ENCODE peak calls at places on chromosomes 2 and 18, in nine cellular contexts. W is Peyer's patch, M is adrenal gland, L is body of pancreas, N is IMR-90, E is spleen, V is K562, G is gastrocnemius medialis, R is GM12878. H is an unnamed sample. For H3K4me1 and H3K36me3, the result is how much of the 10 kb centered on the place peaks cover.

GRCh38 chr2:95278637-95279225 is 4.5 kb downstream of the PROM2 start:
- DNase-seq in E (peak), W (no peak), R (no peak), L (no peak), G (no peak), M (no peak), N (no peak), V (no peak), H (peak)

GRCh38 chr2:14634885-14635871 is 2.7 kb downstream of the LRATD1 start:
- DNase-seq in W (no peak), R (no peak), M (peak), N (peak), V (peak), G (peak), L (peak), E (peak), H (peak)

GRCh38 chr2:149924028-149924427 is 336.5 kb upstream of the MMADHC start:
- DNase-seq in G (no peak), R (no peak), V (no peak), M (no peak), N (peak), L (no peak), E (no peak), W (no peak), H (no peak)

GRCh38 chr2:25541378-25541777 is 132.0 kb downstream of the DTNB start:
- DNase-seq in V (no peak), W (no peak), L (no peak), N (no peak), G (no peak), R (no peak), E (no peak), M (no peak), H (no peak)

GRCh38 chr2:190357596-190357995 is 14.2 kb downstream of the INPP1 start:
- DNase-seq in W (no peak), R (no peak), M (no peak), E (no peak), L (no peak), N (peak), V (no peak), G (no peak), H (no peak)

GRCh38 chr2:15708865-15709820 is 117.5 kb downstream of the DDX1 start:
- DNase-seq in M (peak), V (no peak), L (no peak), G (no peak), N (no peak), E (no peak), W (no peak), R (no peak), H (no peak)

GRCh38 chr2:195488567-195488966 is 168.5 kb upstream of the SLC39A10 start:
- DNase-seq in R (no peak), M (no peak), G (no peak), V (no peak), N (peak), E (no peak), L (no peak), W (no peak), H (no peak)

GRCh38 chr2:176392744-176393414 is 123.6 kb downstream of the MTX2 start:
- DNase-seq in N (no peak), E (no peak), W (no peak), R (no peak), G (no peak), M (no peak), V (no peak), L (no peak), H (no peak)

GRCh38 chr2:172087780-172088244 is 2.5 kb downstream of the DLX1 start:
- DNase-seq in M (no peak), L (no peak), E (no peak), G (no peak), W (no peak), V (no peak), R (no peak), N (no peak), H (no peak)

GRCh38 chr18:79771446-79772107 is 26.2 kb upstream of the KCNG2 start:
- DNase-seq in W (no peak), N (no peak), R (no peak), L (no peak), M (no peak), V (no peak), E (peak), G (no peak), H (no peak)

GRCh38 chr2:107363811-107364210 is 462.9 kb upstream of the RGPD4 start:
- DNase-seq in L (no peak), E (no peak), V (no peak), N (no peak), G (no peak), W (no peak), M (no peak), R (no peak), H (no peak)

GRCh38 chr2:224820283-224820991 is 104.3 kb upstream of the CCDC195 start:
- DNase-seq in R (no peak), N (peak), G (no peak), M (no peak), V (no peak), W (no peak), E (no peak), L (no peak), H (no peak)

GRCh38 chr2:152369176-152369860 is 34.3 kb downstream of the FMNL2 start:
- DNase-seq in V (no peak), R (no peak), E (no peak), N (peak), W (no peak), M (no peak), L (no peak), G (no peak), H (no peak)

GRCh38 chr2:86020984-86021383 is 84.7 kb downstream of the POLR1A start:
- DNase-seq in L (no peak), E (peak), N (peak), W (no peak), R (no peak), G (peak), V (no peak), M (no peak), H (no peak)

GRCh38 chr2:5981241-5982055 is 289.3 kb downstream of the SOX11 start:
- DNase-seq in L (no peak), E (no peak), N (peak), V (no peak), G (no peak), R (no peak), W (no peak), M (no peak), H (no peak)

GRCh38 chr2:236642584-236643291 is 73.1 kb downstream of the ACKR3 start:
- DNase-seq in V (no peak), R (no peak), E (peak), N (peak), M (peak), L (peak), G (peak), W (peak), H (peak)

GRCh38 chr2:68770271-68771111 is 35.9 kb downstream of the ARHGAP25 start:
- DNase-seq in M (no peak), R (no peak), V (no peak), L (no peak), G (no peak), E (no peak), W (no peak), N (no peak), H (no peak)

GRCh38 chr2:240818543-240819403 is 1.2 kb downstream of the KIF1A start:
- DNase-seq in R (no peak), L (peak), M (no peak), W (no peak), N (no peak), E (peak), G (no peak), V (no peak), H (no peak)

GRCh38 chr2:239563561-239563960 is 162.7 kb upstream of the HDAC4 start:
- DNase-seq in V (no peak), L (no peak), N (no peak), E (peak), R (no peak), M (no peak), W (no peak), G (no peak), H (no peak)

GRCh38 chr2:126370208-126370607 is 285.8 kb upstream of the GYPC start:
- DNase-seq in M (no peak), N (no peak), W (no peak), G (no peak), L (no peak), R (no peak), E (no peak), V (no peak), H (no peak)

GRCh38 chr2:30871440-30871839 is 64.2 kb upstream of the CAPN13 start:
- DNase-seq in M (no peak), R (no peak), W (no peak), E (no peak), V (no peak), L (no peak), N (no peak), G (no peak), H (no peak)

GRCh38 chr2:41736105-41736567 is 311.7 kb upstream of the PKDCC start:
- DNase-seq in W (no peak), N (no peak), L (no peak), M (no peak), E (no peak), R (peak), G (no peak), V (no peak), H (no peak)

GRCh38 chr2:238855891-238856580 is 8.2 kb downstream of the TWIST2 start:
- DNase-seq in L (no peak), N (no peak), E (no peak), V (no peak), G (no peak), M (no peak), R (no peak), W (no peak), H (peak)

GRCh38 chr2:207511851-207512250 is 17.9 kb upstream of the CREB1 start:
- DNase-seq in V (no peak), R (no peak), L (no peak), G (no peak), N (no peak), E (no peak), M (no peak), W (no peak), H (no peak)

GRCh38 chr2:14235667-14236066 is 396.9 kb upstream of the LRATD1 start:
- DNase-seq in G (no peak), L (no peak), E (no peak), W (no peak), R (no peak), N (no peak), V (no peak), M (no peak), H (no peak)

GRCh38 chr2:216872624-216873023 is 12.8 kb upstream of the TNP1 start:
- DNase-seq in W (no peak), E (no peak), G (no peak), V (no peak), M (no peak), R (no peak), L (no peak), N (no peak), H (no peak)

GRCh38 chr2:48323146-48323545 is 206.8 kb upstream of the STON1 start:
- DNase-seq in G (no peak), W (no peak), R (no peak), V (no peak), E (no peak), M (no peak), L (no peak), N (no peak), H (no peak)

GRCh38 chr2:48334180-48334579 is 195.8 kb upstream of the STON1 start:
- DNase-seq in E (no peak), R (no peak), W (no peak), N (no peak), V (no peak), G (no peak), M (no peak), L (no peak), H (no peak)

GRCh38 chr2:48328972-48329723 is 200.8 kb upstream of the STON1 start:
- DNase-seq in M (no peak), G (no peak), E (no peak), L (no peak), V (no peak), N (no peak), W (no peak), R (no peak), H (no peak)

GRCh38 chr2:48332286-48332685 is 197.7 kb upstream of the STON1 start:
- DNase-seq in G (no peak), N (peak), V (peak), W (no peak), E (no peak), L (no peak), R (no peak), M (peak), H (no peak)

DNA sequence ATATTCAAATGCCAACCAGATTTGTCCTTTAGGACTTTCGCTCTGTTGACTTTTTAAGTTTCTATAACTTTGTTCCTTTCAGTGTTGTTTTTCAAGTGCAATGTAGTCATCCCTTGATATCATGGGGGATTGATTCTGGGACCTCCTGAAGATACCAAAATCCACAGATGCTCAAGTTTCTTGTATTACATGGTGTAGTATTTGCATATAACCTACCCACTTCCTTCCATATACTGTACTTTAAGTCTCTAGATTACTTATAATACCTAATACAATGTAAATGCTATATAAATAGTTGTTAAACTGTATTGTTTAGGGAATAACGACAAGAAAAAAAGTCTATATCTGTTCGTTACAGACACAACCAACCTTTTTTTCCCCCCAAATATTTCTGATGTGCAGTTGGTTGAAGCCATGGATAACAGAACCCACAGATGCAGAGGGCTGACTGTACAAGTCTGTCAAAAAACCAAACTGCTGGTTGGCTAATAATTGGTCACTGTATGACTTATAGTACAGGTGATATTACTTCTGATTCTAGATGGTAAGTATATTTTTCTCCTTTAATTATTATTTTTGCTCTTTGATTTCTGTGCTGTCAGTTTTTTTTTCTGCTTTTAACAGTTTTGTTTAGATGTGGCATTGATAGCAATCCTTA is 201.7 kb upstream of the STON1 start:
- DNase-seq in M (no peak), E (no peak), W (no peak), V (no peak), L (no peak), R (no peak), N (no peak), G (no peak), H (no peak)
- H3K4me1 ChIP-seq in M (under half), E (half or more), W (under half), V (under half), L (under half), R (under half), N (under half), G (under half), H (under half)

GRCh38 chr2:10346929-10347558 is 44.3 kb downstream of the HPCAL1 start:
- DNase-seq in V (no peak), M (no peak), E (no peak), W (no peak), N (peak), G (no peak), L (no peak), R (no peak), H (no peak)
- TF ChIP-seq POLR2A in V (no peak), M (no peak), E (no peak), W (no peak), N (no peak), G (no peak), L (no peak), R (no peak), H (no peak)

DNA sequence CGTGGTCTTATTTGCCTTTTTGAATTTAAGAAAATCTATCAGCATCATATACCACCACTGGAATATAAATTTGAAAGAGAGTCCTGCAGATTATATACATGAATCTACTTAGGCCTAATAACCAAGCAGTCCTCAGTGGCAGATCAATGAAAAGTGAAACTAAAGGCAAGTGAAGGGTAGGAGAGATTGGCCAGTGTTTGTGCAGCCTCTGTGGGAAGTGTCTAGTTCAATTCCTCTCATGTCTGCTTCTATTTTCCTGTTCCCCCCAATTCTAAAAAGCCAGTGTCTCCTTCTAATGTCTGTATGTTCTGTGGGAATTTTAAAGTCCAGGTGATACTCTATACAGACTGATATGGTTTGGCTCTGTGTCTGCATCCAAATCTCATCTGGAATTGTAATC is 61.9 kb downstream of the FN1 start:
- DNase-seq in N (no peak), E (no peak), G (no peak), M (no peak), V (no peak), R (no peak), W (no peak), L (no peak), H (no peak)
- H3K36me3 ChIP-seq in N (half or more), E (under half), G (under half), M (under half), V (under half), R (under half), W (under half), L (under half), H (half or more)

GRCh38 chr2:231634412-231634811 is 41.7 kb downstream of the TEX44 start:
- DNase-seq in L (no peak), R (no peak), G (no peak), E (no peak), M (no peak), V (no peak), N (no peak), W (no peak), H (no peak)
- H3K4me1 ChIP-seq in L (under half), R (under half), G (under half), E (under half), M (under half), V (under half), N (under half), W (under half), H (under half)

GRCh38 chr2:84965192-84965516 is 5.8 kb upstream of the KCMF1 start:
- DNase-seq in W (no peak), R (no peak), G (no peak), E (no peak), V (no peak), L (no peak), N (no peak), M (no peak), H (no peak)

GRCh38 chr2:84963323-84963691 is 7.7 kb upstream of the KCMF1 start:
- DNase-seq in G (no peak), V (no peak), E (no peak), R (no peak), N (no peak), W (no peak), M (no peak), L (no peak), H (no peak)

GRCh38 chr2:84964406-84965191 is 6.4 kb upstream of the KCMF1 start:
- DNase-seq in M (peak), L (no peak), V (no peak), W (no peak), R (no peak), G (no peak), E (no peak), N (no peak), H (no peak)

GRCh38 chr2:84962917-84963316 is 8.0 kb upstream of the KCMF1 start:
- DNase-seq in N (no peak), W (no peak), M (no peak), R (no peak), E (no peak), V (no peak), G (no peak), L (no peak), H (no peak)

GRCh38 chr2:84963692-84964405 is 7.1 kb upstream of the KCMF1 start:
- DNase-seq in G (no peak), M (peak), L (no peak), V (no peak), N (peak), W (no peak), R (no peak), E (no peak), H (no peak)
- TF ChIP-seq POLR2A in G (no peak), M (no peak), L (no peak), V (no peak), N (peak), W (peak), R (no peak), E (no peak), H (no peak)

H was measured in heart left ventricle.